ENCODE peak calls at places on chromosome 9, in six cellular contexts. One of them, this sample, is unnamed.

GRCh38 chr9:33677506-33677809 is 117.9 kb upstream of the PRSS3 start:
- DNase-seq in posterior cingulate gyrus: no peak
- DNase-seq in A549: no peak
- DNase-seq in NCI-H1417: no peak
- DNase-seq in activated CD4-positive, alpha-beta memory T cell treated with anti-CD3 and anti-CD28 coated beads, Interleukin-2, amount 10 ng/mL, durations not matched to agents 7 days and 5 days: no peak
- DNase-seq in stimulated activated naive CD4-positive, alpha-beta T cell: no peak
- DNase-seq in this sample: no peak

GRCh38 chr9:108486791-108487190 is 369.0 kb downstream of the ACTL7B start:
- DNase-seq in stimulated activated naive CD4-positive, alpha-beta T cell: no peak
- DNase-seq in activated CD4-positive, alpha-beta memory T cell treated with anti-CD3 and anti-CD28 coated beads, Interleukin-2, amount 10 ng/mL, durations not matched to agents 7 days and 5 days: no peak
- DNase-seq in A549: no peak
- DNase-seq in NCI-H1417: no peak
- DNase-seq in posterior cingulate gyrus: no peak
- DNase-seq in this sample: no peak

GRCh38 chr9:133685653-133686504 is 49.7 kb downstream of the DBH start:
- DNase-seq in NCI-H1417: no peak
- DNase-seq in posterior cingulate gyrus: peak
- DNase-seq in stimulated activated naive CD4-positive, alpha-beta T cell: no peak
- DNase-seq in activated CD4-positive, alpha-beta memory T cell treated with anti-CD3 and anti-CD28 coated beads, Interleukin-2, amount 10 ng/mL, durations not matched to agents 7 days and 5 days: no peak
- DNase-seq in A549: no peak
- DNase-seq in this sample: no peak

GRCh38 chr9:128482186-128482585 is 22.3 kb upstream of the GLE1 start:
- DNase-seq in stimulated activated naive CD4-positive, alpha-beta T cell: no peak
- DNase-seq in NCI-H1417: no peak
- DNase-seq in A549: no peak
- DNase-seq in posterior cingulate gyrus: no peak
- DNase-seq in activated CD4-positive, alpha-beta memory T cell treated with anti-CD3 and anti-CD28 coated beads, Interleukin-2, amount 10 ng/mL, durations not matched to agents 7 days and 5 days: no peak
- DNase-seq in this sample: no peak

GRCh38 chr9:38346811-38347735 is 45.4 kb upstream of the ALDH1B1 start:
- DNase-seq in stimulated activated naive CD4-positive, alpha-beta T cell: no peak
- DNase-seq in posterior cingulate gyrus: no peak
- DNase-seq in NCI-H1417: no peak
- DNase-seq in A549: no peak
- DNase-seq in activated CD4-positive, alpha-beta memory T cell treated with anti-CD3 and anti-CD28 coated beads, Interleukin-2, amount 10 ng/mL, durations not matched to agents 7 days and 5 days: no peak
- DNase-seq in this sample: no peak

GRCh38 chr9:101324245-101324804 is 60.5 kb downstream of the BAAT start:
- DNase-seq in NCI-H1417: no peak
- DNase-seq in A549: peak
- DNase-seq in stimulated activated naive CD4-positive, alpha-beta T cell: no peak
- DNase-seq in activated CD4-positive, alpha-beta memory T cell treated with anti-CD3 and anti-CD28 coated beads, Interleukin-2, amount 10 ng/mL, durations not matched to agents 7 days and 5 days: no peak
- DNase-seq in posterior cingulate gyrus: no peak
- DNase-seq in this sample: no peak

GRCh38 chr9:13719981-13720380 is 440.5 kb upstream of the MPDZ start:
- DNase-seq in stimulated activated naive CD4-positive, alpha-beta T cell: no peak
- DNase-seq in A549: no peak
- DNase-seq in posterior cingulate gyrus: no peak
- DNase-seq in NCI-H1417: no peak
- DNase-seq in activated CD4-positive, alpha-beta memory T cell treated with anti-CD3 and anti-CD28 coated beads, Interleukin-2, amount 10 ng/mL, durations not matched to agents 7 days and 5 days: no peak
- DNase-seq in this sample: no peak

GRCh38 chr9:107180206-107180605 is 102.9 kb upstream of the RAD23B start:
- DNase-seq in NCI-H1417: no peak
- DNase-seq in activated CD4-positive, alpha-beta memory T cell treated with anti-CD3 and anti-CD28 coated beads, Interleukin-2, amount 10 ng/mL, durations not matched to agents 7 days and 5 days: no peak
- DNase-seq in A549: no peak
- DNase-seq in stimulated activated naive CD4-positive, alpha-beta T cell: no peak
- DNase-seq in posterior cingulate gyrus: no peak
- DNase-seq in this sample: no peak

GRCh38 chr9:34376596-34377401 is at the start of gene MYORG:
- DNase-seq in activated CD4-positive, alpha-beta memory T cell treated with anti-CD3 and anti-CD28 coated beads, Interleukin-2, amount 10 ng/mL, durations not matched to agents 7 days and 5 days: peak
- DNase-seq in A549: peak
- DNase-seq in NCI-H1417: peak
- DNase-seq in posterior cingulate gyrus: peak
- DNase-seq in stimulated activated naive CD4-positive, alpha-beta T cell: peak
- DNase-seq in this sample: peak

GRCh38 chr9:101479337-101480045 is 43.9 kb upstream of the ALDOB start:
- DNase-seq in posterior cingulate gyrus: no peak
- DNase-seq in NCI-H1417: no peak
- DNase-seq in activated CD4-positive, alpha-beta memory T cell treated with anti-CD3 and anti-CD28 coated beads, Interleukin-2, amount 10 ng/mL, durations not matched to agents 7 days and 5 days: no peak
- DNase-seq in stimulated activated naive CD4-positive, alpha-beta T cell: no peak
- DNase-seq in A549: no peak
- DNase-seq in this sample: peak

GRCh38 chr9:29830815-29831214 is 2257.5 kb upstream of the C9orf72 start:
- DNase-seq in stimulated activated naive CD4-positive, alpha-beta T cell: no peak
- DNase-seq in posterior cingulate gyrus: no peak
- DNase-seq in activated CD4-positive, alpha-beta memory T cell treated with anti-CD3 and anti-CD28 coated beads, Interleukin-2, amount 10 ng/mL, durations not matched to agents 7 days and 5 days: no peak
- DNase-seq in A549: peak
- DNase-seq in NCI-H1417: peak
- DNase-seq in this sample: no peak

GRCh38 chr9:71767421-71768321 is 642 bp downstream of the CEMIP2 start:
- DNase-seq in A549: no peak
- DNase-seq in NCI-H1417: no peak
- DNase-seq in posterior cingulate gyrus: no peak
- DNase-seq in activated CD4-positive, alpha-beta memory T cell treated with anti-CD3 and anti-CD28 coated beads, Interleukin-2, amount 10 ng/mL, durations not matched to agents 7 days and 5 days: peak
- DNase-seq in stimulated activated naive CD4-positive, alpha-beta T cell: peak
- DNase-seq in this sample: no peak

GRCh38 chr9:134061019-134061687 is 6.7 kb downstream of the BRD3 start:
- DNase-seq in A549: no peak
- DNase-seq in posterior cingulate gyrus: no peak
- DNase-seq in NCI-H1417: no peak
- DNase-seq in activated CD4-positive, alpha-beta memory T cell treated with anti-CD3 and anti-CD28 coated beads, Interleukin-2, amount 10 ng/mL, durations not matched to agents 7 days and 5 days: no peak
- DNase-seq in stimulated activated naive CD4-positive, alpha-beta T cell: no peak
- DNase-seq in this sample: no peak

GRCh38 chr9:71886015-71886414 is 25.0 kb downstream of the ABHD17B start:
- DNase-seq in posterior cingulate gyrus: no peak
- DNase-seq in stimulated activated naive CD4-positive, alpha-beta T cell: no peak
- DNase-seq in A549: no peak
- DNase-seq in activated CD4-positive, alpha-beta memory T cell treated with anti-CD3 and anti-CD28 coated beads, Interleukin-2, amount 10 ng/mL, durations not matched to agents 7 days and 5 days: no peak
- DNase-seq in NCI-H1417: no peak
- DNase-seq in this sample: no peak

GRCh38 chr9:115522928-115523327 is 405.0 kb upstream of the TNC start:
- DNase-seq in A549: no peak
- DNase-seq in NCI-H1417: no peak
- DNase-seq in posterior cingulate gyrus: no peak
- DNase-seq in activated CD4-positive, alpha-beta memory T cell treated with anti-CD3 and anti-CD28 coated beads, Interleukin-2, amount 10 ng/mL, durations not matched to agents 7 days and 5 days: no peak
- DNase-seq in stimulated activated naive CD4-positive, alpha-beta T cell: no peak
- DNase-seq in this sample: no peak

GRCh38 chr9:131398204-131398603 is 4.3 kb downstream of the PRRC2B start:
- DNase-seq in A549: no peak
- DNase-seq in stimulated activated naive CD4-positive, alpha-beta T cell: peak
- DNase-seq in activated CD4-positive, alpha-beta memory T cell treated with anti-CD3 and anti-CD28 coated beads, Interleukin-2, amount 10 ng/mL, durations not matched to agents 7 days and 5 days: peak
- DNase-seq in NCI-H1417: no peak
- DNase-seq in posterior cingulate gyrus: no peak
- DNase-seq in this sample: no peak

GRCh38 chr9:130018260-130018659 is 24.7 kb downstream of the FNBP1 start:
- DNase-seq in A549: no peak
- DNase-seq in NCI-H1417: no peak
- DNase-seq in activated CD4-positive, alpha-beta memory T cell treated with anti-CD3 and anti-CD28 coated beads, Interleukin-2, amount 10 ng/mL, durations not matched to agents 7 days and 5 days: no peak
- DNase-seq in posterior cingulate gyrus: no peak
- DNase-seq in stimulated activated naive CD4-positive, alpha-beta T cell: no peak
- DNase-seq in this sample: no peak

GRCh38 chr9:117720987-117721386 is 16.8 kb downstream of the TLR4 start:
- DNase-seq in stimulated activated naive CD4-positive, alpha-beta T cell: no peak
- DNase-seq in activated CD4-positive, alpha-beta memory T cell treated with anti-CD3 and anti-CD28 coated beads, Interleukin-2, amount 10 ng/mL, durations not matched to agents 7 days and 5 days: no peak
- DNase-seq in NCI-H1417: no peak
- DNase-seq in posterior cingulate gyrus: no peak
- DNase-seq in A549: no peak
- DNase-seq in this sample: no peak

GRCh38 chr9:77457916-77458592 is 190.1 kb downstream of the GNA14 start:
- DNase-seq in NCI-H1417: peak
- DNase-seq in posterior cingulate gyrus: no peak
- DNase-seq in A549: peak
- DNase-seq in activated CD4-positive, alpha-beta memory T cell treated with anti-CD3 and anti-CD28 coated beads, Interleukin-2, amount 10 ng/mL, durations not matched to agents 7 days and 5 days: peak
- DNase-seq in stimulated activated naive CD4-positive, alpha-beta T cell: peak
- DNase-seq in this sample: peak

GRCh38 chr9:133073264-133074000 is 11.7 kb downstream of the CEL start:
- DNase-seq in NCI-H1417: no peak
- DNase-seq in posterior cingulate gyrus: no peak
- DNase-seq in A549: no peak
- DNase-seq in stimulated activated naive CD4-positive, alpha-beta T cell: no peak
- DNase-seq in activated CD4-positive, alpha-beta memory T cell treated with anti-CD3 and anti-CD28 coated beads, Interleukin-2, amount 10 ng/mL, durations not matched to agents 7 days and 5 days: no peak
- DNase-seq in this sample: no peak

GRCh38 chr9:127216888-127217217 is 47.7 kb upstream of the GARNL3 start:
- DNase-seq in NCI-H1417: no peak
- DNase-seq in stimulated activated naive CD4-positive, alpha-beta T cell: no peak
- DNase-seq in A549: no peak
- DNase-seq in activated CD4-positive, alpha-beta memory T cell treated with anti-CD3 and anti-CD28 coated beads, Interleukin-2, amount 10 ng/mL, durations not matched to agents 7 days and 5 days: no peak
- DNase-seq in posterior cingulate gyrus: no peak
- DNase-seq in this sample: no peak

GRCh38 chr9:110030632-110031031 is 177.3 kb downstream of the C9orf152 start:
- DNase-seq in posterior cingulate gyrus: no peak
- DNase-seq in NCI-H1417: no peak
- DNase-seq in A549: peak
- DNase-seq in activated CD4-positive, alpha-beta memory T cell treated with anti-CD3 and anti-CD28 coated beads, Interleukin-2, amount 10 ng/mL, durations not matched to agents 7 days and 5 days: no peak
- DNase-seq in stimulated activated naive CD4-positive, alpha-beta T cell: no peak
- DNase-seq in this sample: no peak

GRCh38 chr9:112445196-112445595 is 41.4 kb upstream of the KIAA1958 start:
- DNase-seq in A549: no peak
- DNase-seq in stimulated activated naive CD4-positive, alpha-beta T cell: no peak
- DNase-seq in activated CD4-positive, alpha-beta memory T cell treated with anti-CD3 and anti-CD28 coated beads, Interleukin-2, amount 10 ng/mL, durations not matched to agents 7 days and 5 days: no peak
- DNase-seq in NCI-H1417: no peak
- DNase-seq in posterior cingulate gyrus: no peak
- DNase-seq in this sample: no peak

GRCh38 chr9:4339783-4340335 is 40.0 kb upstream of the GLIS3 start:
- DNase-seq in posterior cingulate gyrus: no peak
- DNase-seq in stimulated activated naive CD4-positive, alpha-beta T cell: no peak
- DNase-seq in A549: peak
- DNase-seq in activated CD4-positive, alpha-beta memory T cell treated with anti-CD3 and anti-CD28 coated beads, Interleukin-2, amount 10 ng/mL, durations not matched to agents 7 days and 5 days: no peak
- DNase-seq in NCI-H1417: no peak
- DNase-seq in this sample: no peak

GRCh38 chr9:22389271-22389670 is 57.4 kb upstream of the DMRTA1 start:
- DNase-seq in NCI-H1417: no peak
- DNase-seq in activated CD4-positive, alpha-beta memory T cell treated with anti-CD3 and anti-CD28 coated beads, Interleukin-2, amount 10 ng/mL, durations not matched to agents 7 days and 5 days: no peak
- DNase-seq in posterior cingulate gyrus: no peak
- DNase-seq in A549: no peak
- DNase-seq in stimulated activated naive CD4-positive, alpha-beta T cell: no peak
- DNase-seq in this sample: no peak

GRCh38 chr9:128101231-128101641 is 26.3 kb downstream of the PTGES2 start:
- DNase-seq in NCI-H1417: no peak
- DNase-seq in posterior cingulate gyrus: no peak
- DNase-seq in A549: no peak
- DNase-seq in stimulated activated naive CD4-positive, alpha-beta T cell: no peak
- DNase-seq in activated CD4-positive, alpha-beta memory T cell treated with anti-CD3 and anti-CD28 coated beads, Interleukin-2, amount 10 ng/mL, durations not matched to agents 7 days and 5 days: no peak
- DNase-seq in this sample: no peak

GRCh38 chr9:134381671-134382505 is 55.6 kb downstream of the RXRA start:
- DNase-seq in activated CD4-positive, alpha-beta memory T cell treated with anti-CD3 and anti-CD28 coated beads, Interleukin-2, amount 10 ng/mL, durations not matched to agents 7 days and 5 days: peak
- DNase-seq in posterior cingulate gyrus: no peak
- DNase-seq in stimulated activated naive CD4-positive, alpha-beta T cell: peak
- DNase-seq in A549: no peak
- DNase-seq in NCI-H1417: no peak
- DNase-seq in this sample: no peak

GRCh38 chr9:30944233-30944585 is 1440.2 kb upstream of the ACO1 start:
- DNase-seq in activated CD4-positive, alpha-beta memory T cell treated with anti-CD3 and anti-CD28 coated beads, Interleukin-2, amount 10 ng/mL, durations not matched to agents 7 days and 5 days: no peak
- DNase-seq in NCI-H1417: no peak
- DNase-seq in posterior cingulate gyrus: no peak
- DNase-seq in stimulated activated naive CD4-positive, alpha-beta T cell: no peak
- DNase-seq in A549: no peak
- DNase-seq in this sample: no peak

GRCh38 chr9:137069508-137070071 is 767 bp downstream of the SAPCD2 start:
- DNase-seq in A549: no peak
- DNase-seq in activated CD4-positive, alpha-beta memory T cell treated with anti-CD3 and anti-CD28 coated beads, Interleukin-2, amount 10 ng/mL, durations not matched to agents 7 days and 5 days: no peak
- DNase-seq in stimulated activated naive CD4-positive, alpha-beta T cell: no peak
- DNase-seq in posterior cingulate gyrus: no peak
- DNase-seq in NCI-H1417: no peak
- DNase-seq in this sample: no peak

GRCh38 chr9:93098236-93098946 is 2.4 kb downstream of the CARD19 start:
- DNase-seq in NCI-H1417: no peak
- DNase-seq in A549: peak
- DNase-seq in posterior cingulate gyrus: peak
- DNase-seq in activated CD4-positive, alpha-beta memory T cell treated with anti-CD3 and anti-CD28 coated beads, Interleukin-2, amount 10 ng/mL, durations not matched to agents 7 days and 5 days: peak
- DNase-seq in stimulated activated naive CD4-positive, alpha-beta T cell: no peak
- DNase-seq in this sample: no peak

GRCh38 chr9:19161257-19162025 is 34.1 kb upstream of the PLIN2 start:
- DNase-seq in activated CD4-positive, alpha-beta memory T cell treated with anti-CD3 and anti-CD28 coated beads, Interleukin-2, amount 10 ng/mL, durations not matched to agents 7 days and 5 days: peak
- DNase-seq in stimulated activated naive CD4-positive, alpha-beta T cell: no peak
- DNase-seq in NCI-H1417: no peak
- DNase-seq in A549: peak
- DNase-seq in posterior cingulate gyrus: no peak
- DNase-seq in this sample: no peak